ENCODE peak calls at places on chromosomes 1 and 21, in nine cellular contexts. V, I, A, Z, G, R, W, C and J are unnamed samples.
A peak's percentile ranks its signal among the peaks of the same experiment; 100 is the strongest.

GRCh38 chr1:155124503-155125463 is 2.9 kb upstream of the EFNA1 start:
- DNase-seq in R (no peak), A (no peak), I (no peak), V (peak; percentile 56), G (no peak), W (no peak), C (no peak), Z (no peak), J (no peak)

GRCh38 chr1:246418565-246419312 is 88.3 kb downstream of the SMYD3 start:
- DNase-seq in I (no peak), A (no peak), G (no peak), R (no peak), W (no peak), Z (no peak), C (no peak), V (no peak), J (no peak)

GRCh38 chr1:115677172-115677542 is 35.4 kb downstream of the VANGL1 start:
- DNase-seq in V (no peak), C (no peak), W (no peak), Z (no peak), A (no peak), I (no peak), R (no peak), G (no peak), J (no peak)

GRCh38 chr1:225544283-225544682 is 108.6 kb downstream of the ENAH start:
- DNase-seq in G (no peak), A (no peak), C (no peak), R (no peak), V (no peak), I (no peak), Z (no peak), W (no peak), J (no peak)

GRCh38 chr21:42571391-42572150 is 57.9 kb downstream of the SLC37A1 start:
- DNase-seq in W (no peak), G (no peak), R (peak; percentile 11), I (no peak), C (no peak), V (no peak), A (no peak), Z (no peak), J (no peak)

GRCh38 chr1:179234863-179235262 is 5.4 kb upstream of the ABL2 start:
- DNase-seq in C (no peak), G (no peak), I (no peak), V (no peak), W (no peak), Z (no peak), A (no peak), R (no peak), J (no peak)

GRCh38 chr1:34262454-34262853 is 85.7 kb downstream of the C1orf94 start:
- DNase-seq in G (no peak), W (no peak), Z (no peak), I (no peak), R (no peak), A (no peak), V (no peak), C (no peak), J (no peak)

GRCh38 chr1:195731385-195731784 is 876.9 kb downstream of the KCNT2 start:
- DNase-seq in Z (no peak), A (no peak), I (no peak), R (no peak), C (no peak), W (no peak), G (no peak), V (no peak), J (no peak)

GRCh38 chr1:245512980-245513578 is 358.3 kb downstream of the KIF26B start:
- DNase-seq in R (no peak), I (peak; percentile 55), W (no peak), Z (no peak), A (no peak), C (no peak), V (no peak), G (no peak), J (peak; percentile 30)

GRCh38 chr1:85943526-85943925 is 213.0 kb downstream of the COL24A1 start:
- DNase-seq in G (no peak), A (no peak), W (no peak), V (no peak), I (no peak), Z (no peak), C (no peak), R (no peak), J (no peak)

GRCh38 chr1:71464016-71464415 is 383.2 kb upstream of the ZRANB2 start:
- DNase-seq in C (no peak), W (no peak), Z (no peak), G (no peak), A (no peak), R (no peak), I (no peak), V (no peak), J (no peak)

GRCh38 chr1:199742547-199742946 is 285.0 kb upstream of the NR5A2 start:
- DNase-seq in W (no peak), V (no peak), I (no peak), Z (no peak), A (no peak), G (peak; percentile 80), R (peak; percentile 23), C (no peak), J (no peak)

GRCh38 chr1:153563339-153563952 is 2.2 kb downstream of the S100A2 start:
- DNase-seq in A (no peak), I (no peak), W (no peak), V (no peak), Z (no peak), R (no peak), C (no peak), G (no peak), J (no peak)

GRCh38 chr21:25583370-25584133 is 23.7 kb downstream of the MRPL39 start:
- DNase-seq in A (no peak), Z (no peak), W (no peak), R (no peak), G (no peak), I (no peak), V (no peak), C (no peak), J (no peak)
- TF ChIP-seq POLR2A in A (no peak), Z (no peak), W (no peak), R (no peak), G (no peak), I (no peak), V (no peak), C (no peak), J (no peak)

GRCh38 chr1:30040081-30041019 is 683.0 kb downstream of the MATN1 start:
- DNase-seq in G (no peak), R (no peak), A (no peak), Z (no peak), C (no peak), I (no peak), V (no peak), W (no peak), J (no peak)
- H3K9me3 ChIP-seq in G (no peaks in the 10 kb centered on the region), R (no peaks in the 10 kb centered on the region), A (no peaks in the 10 kb centered on the region), Z (peaks cover 22% of the 10 kb centered on the region), C (no peaks in the 10 kb centered on the region), I (no peaks in the 10 kb centered on the region), V (no peaks in the 10 kb centered on the region), W (peaks cover 10% of the 10 kb centered on the region), J (no peaks in the 10 kb centered on the region)

DNA sequence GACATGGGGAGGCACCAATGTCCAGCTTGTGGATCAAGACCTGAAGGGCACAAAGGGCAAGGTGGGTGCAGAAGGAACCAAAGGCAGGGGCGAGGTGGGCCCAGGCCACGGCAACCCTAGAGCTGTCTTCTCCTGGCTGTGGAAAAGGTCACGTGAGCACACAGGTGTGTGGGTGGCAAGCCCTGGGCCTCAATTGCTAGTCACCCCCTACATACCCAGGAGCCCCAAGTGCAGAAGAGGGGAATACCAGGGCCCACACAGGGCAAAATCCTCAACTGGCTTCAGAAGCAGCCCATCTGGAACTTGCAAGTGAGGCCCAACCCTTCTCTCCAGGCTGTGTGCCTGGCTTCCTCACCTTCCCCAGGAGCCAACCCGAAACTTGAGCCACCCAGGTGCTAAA is 25.6 kb downstream of the ZBTB17 start:
- DNase-seq in W (no peak), A (no peak), C (no peak), Z (no peak), I (no peak), V (no peak), G (no peak), R (no peak), J (no peak)
- H3K4me1 ChIP-seq in W (peaks cover 47% of the 10 kb centered on the region), A (peaks cover 74% of the 10 kb centered on the region), C (peaks cover 82% of the 10 kb centered on the region), Z (peaks cover 65% of the 10 kb centered on the region), I (peaks cover 63% of the 10 kb centered on the region), V (peaks cover 29% of the 10 kb centered on the region), G (peaks cover 56% of the 10 kb centered on the region), R (peaks cover 83% of the 10 kb centered on the region), J (peaks cover 36% of the 10 kb centered on the region)

DNA sequence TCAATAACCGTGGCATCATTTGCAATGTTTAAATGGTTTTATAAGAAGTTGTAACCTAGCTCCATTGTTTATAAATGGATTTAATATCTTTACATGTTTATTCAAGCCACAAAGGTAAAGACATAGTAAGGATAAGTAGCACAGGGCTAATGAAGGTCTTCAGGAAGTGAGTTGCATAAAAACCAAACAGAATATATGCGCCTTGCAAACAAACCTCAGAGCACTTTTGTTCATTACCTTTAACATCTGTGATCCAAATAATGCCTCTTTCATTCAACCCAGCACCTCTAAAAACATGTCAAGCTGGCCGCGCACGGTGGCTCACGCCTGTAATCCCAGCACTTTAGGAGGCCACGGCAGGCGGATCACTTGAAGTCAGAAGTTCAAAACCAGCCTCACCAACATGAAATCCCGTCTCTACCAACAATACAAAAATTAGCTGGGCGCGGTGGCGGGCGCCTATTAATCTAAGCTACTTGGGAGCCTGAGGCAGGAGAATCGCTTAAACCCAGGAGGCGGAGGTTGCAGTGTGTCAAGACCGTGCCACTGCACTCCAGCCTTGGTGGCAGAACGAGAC is 25.3 kb downstream of the BRINP3 start:
- DNase-seq in R (no peak), V (no peak), I (no peak), C (no peak), A (no peak), G (no peak), Z (no peak), W (no peak), J (no peak)
- TF ChIP-seq POLR2A in R (no peak), V (no peak), I (no peak), C (no peak), A (no peak), G (no peak), Z (no peak), W (no peak), J (no peak)

GRCh38 chr1:113993072-113993471 is 13.8 kb downstream of the OLFML3 start:
- DNase-seq in V (no peak), W (no peak), I (no peak), R (no peak), C (no peak), Z (no peak), G (no peak), A (no peak), J (no peak)
- H3K9me3 ChIP-seq in V (peaks cover 17% of the 10 kb centered on the region), W (peaks cover 26% of the 10 kb centered on the region), I (no peaks in the 10 kb centered on the region), R (no peaks in the 10 kb centered on the region), C (no peaks in the 10 kb centered on the region), Z (peaks cover 26% of the 10 kb centered on the region), G (peaks cover 6% of the 10 kb centered on the region), A (no peaks in the 10 kb centered on the region), J (no peaks in the 10 kb centered on the region)

DNA sequence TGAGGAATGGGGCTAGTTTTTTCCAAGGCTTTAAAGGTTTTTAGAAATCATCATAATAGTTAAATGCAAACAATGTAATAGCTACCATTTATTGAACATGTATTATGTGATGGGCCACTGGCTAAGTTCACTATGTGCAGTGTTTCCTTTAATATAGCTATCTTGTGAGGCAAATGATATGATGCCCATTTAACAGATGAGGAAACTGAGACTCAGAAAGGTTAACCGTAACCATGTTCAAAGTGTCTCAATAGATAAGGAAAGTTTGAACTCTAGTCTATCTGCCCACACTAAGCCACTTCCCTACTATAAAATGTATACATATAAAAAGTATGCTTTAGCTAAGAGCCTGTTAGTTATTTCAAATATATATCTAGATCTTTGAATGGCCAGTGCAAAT is 64.8 kb downstream of the GNG12 start:
- DNase-seq in G (no peak), W (no peak), R (no peak), I (no peak), V (no peak), Z (no peak), C (no peak), A (no peak), J (no peak)
- H3K4me1 ChIP-seq in G (peaks cover 80% of the 10 kb centered on the region), W (no peaks in the 10 kb centered on the region), R (peaks cover 9% of the 10 kb centered on the region), I (no peaks in the 10 kb centered on the region), V (no peaks in the 10 kb centered on the region), Z (peaks cover 22% of the 10 kb centered on the region), C (peaks cover 38% of the 10 kb centered on the region), A (peaks cover 16% of the 10 kb centered on the region), J (no peaks in the 10 kb centered on the region)